ENCODE peak calls at places on chromosomes 4 and X, in ten cellular contexts. One of them, this sample, is unnamed.

GRCh38 chrX:118807151-118808017 is 16.2 kb upstream of the ZCCHC12 start:
- DNase-seq in cardiac muscle cell: peak
- DNase-seq in DMS153: peak
- DNase-seq in T-helper 1 cell: no peak
- DNase-seq in WTC11: peak
- DNase-seq in activated T-cell treated with anti-CD3 and anti-CD28 coated beads for 1 hour: no peak
- DNase-seq in CD8-positive, alpha-beta memory T cell: no peak
- DNase-seq in Right ventricle myocardium superior: no peak
- DNase-seq in IMR-90: peak
- DNase-seq in glutamatergic neuron: peak
- DNase-seq in this sample: peak

GRCh38 chrX:133645977-133646750 is 230.9 kb upstream of the GPC4 start:
- DNase-seq in Right ventricle myocardium superior: no peak
- DNase-seq in DMS153: no peak
- DNase-seq in T-helper 1 cell: no peak
- DNase-seq in glutamatergic neuron: no peak
- DNase-seq in WTC11: no peak
- DNase-seq in CD8-positive, alpha-beta memory T cell: no peak
- DNase-seq in IMR-90: peak
- DNase-seq in cardiac muscle cell: no peak
- DNase-seq in activated T-cell treated with anti-CD3 and anti-CD28 coated beads for 1 hour: no peak
- DNase-seq in this sample: no peak

GRCh38 chr4:3225946-3226345 is 23.0 kb upstream of the MSANTD1 start:
- DNase-seq in IMR-90: no peak
- DNase-seq in activated T-cell treated with anti-CD3 and anti-CD28 coated beads for 1 hour: no peak
- DNase-seq in DMS153: no peak
- DNase-seq in glutamatergic neuron: no peak
- DNase-seq in Right ventricle myocardium superior: peak
- DNase-seq in CD8-positive, alpha-beta memory T cell: no peak
- DNase-seq in WTC11: no peak
- DNase-seq in cardiac muscle cell: no peak
- DNase-seq in T-helper 1 cell: no peak
- DNase-seq in this sample: no peak

GRCh38 chrX:150873616-150874015 is 24.9 kb downstream of the CD99L2 start:
- DNase-seq in glutamatergic neuron: no peak
- DNase-seq in Right ventricle myocardium superior: no peak
- DNase-seq in CD8-positive, alpha-beta memory T cell: no peak
- DNase-seq in WTC11: no peak
- DNase-seq in T-helper 1 cell: no peak
- DNase-seq in activated T-cell treated with anti-CD3 and anti-CD28 coated beads for 1 hour: no peak
- DNase-seq in DMS153: peak
- DNase-seq in IMR-90: peak
- DNase-seq in cardiac muscle cell: no peak
- DNase-seq in this sample: no peak

GRCh38 chr4:145821771-145822170 is 116.9 kb downstream of the ZNF827 start:
- DNase-seq in T-helper 1 cell: no peak
- DNase-seq in WTC11: no peak
- DNase-seq in glutamatergic neuron: no peak
- DNase-seq in cardiac muscle cell: no peak
- DNase-seq in activated T-cell treated with anti-CD3 and anti-CD28 coated beads for 1 hour: no peak
- DNase-seq in DMS153: no peak
- DNase-seq in IMR-90: no peak
- DNase-seq in Right ventricle myocardium superior: no peak
- DNase-seq in CD8-positive, alpha-beta memory T cell: no peak
- DNase-seq in this sample: no peak

GRCh38 chrX:150762258-150762867 is 69.2 kb downstream of the MTMR1 start:
- DNase-seq in WTC11: no peak
- DNase-seq in DMS153: no peak
- DNase-seq in IMR-90: no peak
- DNase-seq in T-helper 1 cell: no peak
- DNase-seq in Right ventricle myocardium superior: no peak
- DNase-seq in cardiac muscle cell: no peak
- DNase-seq in activated T-cell treated with anti-CD3 and anti-CD28 coated beads for 1 hour: no peak
- DNase-seq in CD8-positive, alpha-beta memory T cell: no peak
- DNase-seq in glutamatergic neuron: no peak
- DNase-seq in this sample: no peak

GRCh38 chrX:49840679-49841078 is 11.6 kb downstream of the PAGE4 start:
- DNase-seq in glutamatergic neuron: peak
- DNase-seq in CD8-positive, alpha-beta memory T cell: peak
- DNase-seq in cardiac muscle cell: peak
- DNase-seq in DMS153: peak
- DNase-seq in activated T-cell treated with anti-CD3 and anti-CD28 coated beads for 1 hour: peak
- DNase-seq in IMR-90: peak
- DNase-seq in WTC11: peak
- DNase-seq in T-helper 1 cell: no peak
- DNase-seq in Right ventricle myocardium superior: peak
- DNase-seq in this sample: peak

GRCh38 chr4:155399974-155400697 is 23.4 kb upstream of the MAP9 start:
- DNase-seq in Right ventricle myocardium superior: no peak
- DNase-seq in T-helper 1 cell: no peak
- DNase-seq in cardiac muscle cell: no peak
- DNase-seq in CD8-positive, alpha-beta memory T cell: no peak
- DNase-seq in DMS153: no peak
- DNase-seq in IMR-90: no peak
- DNase-seq in activated T-cell treated with anti-CD3 and anti-CD28 coated beads for 1 hour: no peak
- DNase-seq in glutamatergic neuron: no peak
- DNase-seq in WTC11: no peak
- DNase-seq in this sample: no peak

GRCh38 chr4:3489451-3489962 is 26.4 kb downstream of the DOK7 start:
- DNase-seq in Right ventricle myocardium superior: no peak
- DNase-seq in WTC11: peak
- DNase-seq in CD8-positive, alpha-beta memory T cell: no peak
- DNase-seq in cardiac muscle cell: no peak
- DNase-seq in glutamatergic neuron: peak
- DNase-seq in IMR-90: no peak
- DNase-seq in DMS153: no peak
- DNase-seq in activated T-cell treated with anti-CD3 and anti-CD28 coated beads for 1 hour: no peak
- DNase-seq in T-helper 1 cell: no peak
- DNase-seq in this sample: peak

GRCh38 chr4:141432000-141432712 is 204.2 kb upstream of the IL15 start:
- DNase-seq in DMS153: no peak
- DNase-seq in T-helper 1 cell: no peak
- DNase-seq in WTC11: no peak
- DNase-seq in glutamatergic neuron: no peak
- DNase-seq in cardiac muscle cell: no peak
- DNase-seq in Right ventricle myocardium superior: no peak
- DNase-seq in activated T-cell treated with anti-CD3 and anti-CD28 coated beads for 1 hour: no peak
- DNase-seq in IMR-90: peak
- DNase-seq in CD8-positive, alpha-beta memory T cell: no peak
- DNase-seq in this sample: peak

GRCh38 chr4:14225683-14226207 is 598.2 kb upstream of the BOD1L1 start:
- DNase-seq in Right ventricle myocardium superior: no peak
- DNase-seq in T-helper 1 cell: no peak
- DNase-seq in IMR-90: no peak
- DNase-seq in cardiac muscle cell: no peak
- DNase-seq in WTC11: no peak
- DNase-seq in glutamatergic neuron: no peak
- DNase-seq in DMS153: peak
- DNase-seq in activated T-cell treated with anti-CD3 and anti-CD28 coated beads for 1 hour: no peak
- DNase-seq in CD8-positive, alpha-beta memory T cell: no peak
- DNase-seq in this sample: no peak

GRCh38 chr4:32341342-32341741 is 1621.2 kb downstream of the PCDH7 start:
- DNase-seq in Right ventricle myocardium superior: no peak
- DNase-seq in cardiac muscle cell: no peak
- DNase-seq in WTC11: no peak
- DNase-seq in T-helper 1 cell: no peak
- DNase-seq in glutamatergic neuron: no peak
- DNase-seq in activated T-cell treated with anti-CD3 and anti-CD28 coated beads for 1 hour: no peak
- DNase-seq in IMR-90: no peak
- DNase-seq in CD8-positive, alpha-beta memory T cell: no peak
- DNase-seq in DMS153: no peak
- DNase-seq in this sample: no peak

GRCh38 chr4:164648849-164649212 is 105.1 kb upstream of the SMIM31 start:
- DNase-seq in glutamatergic neuron: no peak
- DNase-seq in DMS153: no peak
- DNase-seq in cardiac muscle cell: no peak
- DNase-seq in T-helper 1 cell: no peak
- DNase-seq in IMR-90: no peak
- DNase-seq in activated T-cell treated with anti-CD3 and anti-CD28 coated beads for 1 hour: no peak
- DNase-seq in WTC11: no peak
- DNase-seq in CD8-positive, alpha-beta memory T cell: no peak
- DNase-seq in Right ventricle myocardium superior: no peak
- DNase-seq in this sample: no peak

This sample was measured in LHCN-M2.